ENCODE peak calls at places on chromosomes 4 and X, in six cellular contexts. One of them, this sample, is unnamed.

GRCh38 chrX:10158279-10158939 is 1.6 kb downstream of the CLCN4 start:
- DNase-seq in fibroblast of mammary gland: no peak
- DNase-seq in NCI-H2029 treated with DMSO at 0.1 percent for 48 hours: no peak
- DNase-seq in mammary epithelial cell: no peak
- DNase-seq in left ventricle myocardium inferior: peak
- DNase-seq in choroid plexus epithelial cell: no peak
- DNase-seq in this sample: no peak

GRCh38 chr4:168674077-168674747 is 177.4 kb downstream of the PALLD start:
- DNase-seq in fibroblast of mammary gland: peak
- DNase-seq in NCI-H2029 treated with DMSO at 0.1 percent for 48 hours: no peak
- DNase-seq in mammary epithelial cell: no peak
- DNase-seq in left ventricle myocardium inferior: no peak
- DNase-seq in choroid plexus epithelial cell: peak
- DNase-seq in this sample: peak

GRCh38 chr4:171891038-171891437 is 77.8 kb downstream of the GALNTL6 start:
- DNase-seq in fibroblast of mammary gland: no peak
- DNase-seq in NCI-H2029 treated with DMSO at 0.1 percent for 48 hours: no peak
- DNase-seq in mammary epithelial cell: no peak
- DNase-seq in left ventricle myocardium inferior: no peak
- DNase-seq in choroid plexus epithelial cell: peak
- DNase-seq in this sample: no peak

GRCh38 chrX:132092439-132093065 is 35.3 kb downstream of the FRMD7 start:
- DNase-seq in fibroblast of mammary gland: peak
- DNase-seq in NCI-H2029 treated with DMSO at 0.1 percent for 48 hours: peak
- DNase-seq in mammary epithelial cell: peak
- DNase-seq in left ventricle myocardium inferior: peak
- DNase-seq in choroid plexus epithelial cell: peak
- DNase-seq in this sample: peak

GRCh38 chr4:103067841-103068547 is 8.6 kb downstream of the SLC9B2 start:
- DNase-seq in fibroblast of mammary gland: peak
- DNase-seq in NCI-H2029 treated with DMSO at 0.1 percent for 48 hours: no peak
- DNase-seq in mammary epithelial cell: peak
- DNase-seq in left ventricle myocardium inferior: no peak
- DNase-seq in choroid plexus epithelial cell: no peak
- DNase-seq in this sample: no peak

GRCh38 chr4:112119358-112119783 is 25.9 kb upstream of the FAM241A start:
- DNase-seq in fibroblast of mammary gland: no peak
- DNase-seq in NCI-H2029 treated with DMSO at 0.1 percent for 48 hours: no peak
- DNase-seq in mammary epithelial cell: no peak
- DNase-seq in left ventricle myocardium inferior: no peak
- DNase-seq in choroid plexus epithelial cell: no peak
- DNase-seq in this sample: no peak

GRCh38 chr4:81891005-81891795 is 419.5 kb upstream of the RASGEF1B start:
- DNase-seq in fibroblast of mammary gland: no peak
- DNase-seq in NCI-H2029 treated with DMSO at 0.1 percent for 48 hours: no peak
- DNase-seq in mammary epithelial cell: no peak
- DNase-seq in left ventricle myocardium inferior: no peak
- DNase-seq in choroid plexus epithelial cell: no peak
- DNase-seq in this sample: no peak

GRCh38 chr4:2251073-2251794 is 9.3 kb upstream of the HAUS3 start:
- DNase-seq in fibroblast of mammary gland: no peak
- DNase-seq in NCI-H2029 treated with DMSO at 0.1 percent for 48 hours: no peak
- DNase-seq in mammary epithelial cell: no peak
- DNase-seq in left ventricle myocardium inferior: peak
- DNase-seq in choroid plexus epithelial cell: no peak
- DNase-seq in this sample: no peak

GRCh38 chr4:80990851-80991250 is 39.7 kb upstream of the BMP3 start:
- DNase-seq in fibroblast of mammary gland: no peak
- DNase-seq in NCI-H2029 treated with DMSO at 0.1 percent for 48 hours: no peak
- DNase-seq in mammary epithelial cell: no peak
- DNase-seq in left ventricle myocardium inferior: no peak
- DNase-seq in choroid plexus epithelial cell: no peak
- DNase-seq in this sample: no peak

GRCh38 chrX:84188320-84188834 is 378 bp upstream of the RPS6KA6 start:
- DNase-seq in fibroblast of mammary gland: peak
- DNase-seq in NCI-H2029 treated with DMSO at 0.1 percent for 48 hours: no peak
- DNase-seq in mammary epithelial cell: peak
- DNase-seq in left ventricle myocardium inferior: peak
- DNase-seq in choroid plexus epithelial cell: peak
- DNase-seq in this sample: peak

GRCh38 chr4:71545168-71545567 is 206.3 kb downstream of the SLC4A4 start:
- DNase-seq in fibroblast of mammary gland: peak
- DNase-seq in NCI-H2029 treated with DMSO at 0.1 percent for 48 hours: no peak
- DNase-seq in mammary epithelial cell: no peak
- DNase-seq in left ventricle myocardium inferior: no peak
- DNase-seq in choroid plexus epithelial cell: peak
- DNase-seq in this sample: peak

GRCh38 chr4:176271749-176272148 is 2.7 kb upstream of the ASB5 start:
- DNase-seq in fibroblast of mammary gland: peak
- DNase-seq in NCI-H2029 treated with DMSO at 0.1 percent for 48 hours: no peak
- DNase-seq in mammary epithelial cell: peak
- DNase-seq in left ventricle myocardium inferior: no peak
- DNase-seq in choroid plexus epithelial cell: peak
- DNase-seq in this sample: peak

GRCh38 chr4:55345980-55346850 is at the start of gene SRD5A3:
- DNase-seq in fibroblast of mammary gland: peak
- DNase-seq in NCI-H2029 treated with DMSO at 0.1 percent for 48 hours: peak
- DNase-seq in mammary epithelial cell: peak
- DNase-seq in left ventricle myocardium inferior: peak
- DNase-seq in choroid plexus epithelial cell: peak
- DNase-seq in this sample: peak

GRCh38 chr4:80072607-80073361 is at the start of gene ANTXR2:
- DNase-seq in fibroblast of mammary gland: peak
- DNase-seq in NCI-H2029 treated with DMSO at 0.1 percent for 48 hours: no peak
- DNase-seq in mammary epithelial cell: peak
- DNase-seq in left ventricle myocardium inferior: peak
- DNase-seq in choroid plexus epithelial cell: peak
- DNase-seq in this sample: peak

GRCh38 chr4:38831653-38832052 is 25.0 kb downstream of the TLR6 start:
- DNase-seq in fibroblast of mammary gland: no peak
- DNase-seq in NCI-H2029 treated with DMSO at 0.1 percent for 48 hours: no peak
- DNase-seq in mammary epithelial cell: no peak
- DNase-seq in left ventricle myocardium inferior: no peak
- DNase-seq in choroid plexus epithelial cell: peak
- DNase-seq in this sample: peak

GRCh38 chrX:15804563-15804962 is 14.3 kb downstream of the ZRSR2 start:
- DNase-seq in fibroblast of mammary gland: no peak
- DNase-seq in NCI-H2029 treated with DMSO at 0.1 percent for 48 hours: no peak
- DNase-seq in mammary epithelial cell: no peak
- DNase-seq in left ventricle myocardium inferior: no peak
- DNase-seq in choroid plexus epithelial cell: no peak
- DNase-seq in this sample: no peak

GRCh38 chr4:183337349-183337748 is 15.1 kb upstream of the CLDN24 start:
- DNase-seq in fibroblast of mammary gland: no peak
- DNase-seq in NCI-H2029 treated with DMSO at 0.1 percent for 48 hours: no peak
- DNase-seq in mammary epithelial cell: no peak
- DNase-seq in left ventricle myocardium inferior: no peak
- DNase-seq in choroid plexus epithelial cell: peak
- DNase-seq in this sample: no peak

GRCh38 chr4:173177232-173177631 is 8.6 kb downstream of the GALNT7 start:
- DNase-seq in fibroblast of mammary gland: no peak
- DNase-seq in NCI-H2029 treated with DMSO at 0.1 percent for 48 hours: no peak
- DNase-seq in mammary epithelial cell: no peak
- DNase-seq in left ventricle myocardium inferior: no peak
- DNase-seq in choroid plexus epithelial cell: no peak
- DNase-seq in this sample: no peak

GRCh38 chr4:160194716-160195115 is 1091.8 kb downstream of the RAPGEF2 start:
- DNase-seq in fibroblast of mammary gland: no peak
- DNase-seq in NCI-H2029 treated with DMSO at 0.1 percent for 48 hours: no peak
- DNase-seq in mammary epithelial cell: no peak
- DNase-seq in left ventricle myocardium inferior: no peak
- DNase-seq in choroid plexus epithelial cell: no peak
- DNase-seq in this sample: no peak

GRCh38 chrX:150162141-150162540 is 201.0 kb upstream of the MAMLD1 start:
- DNase-seq in fibroblast of mammary gland: peak
- DNase-seq in NCI-H2029 treated with DMSO at 0.1 percent for 48 hours: no peak
- DNase-seq in mammary epithelial cell: peak
- DNase-seq in left ventricle myocardium inferior: no peak
- DNase-seq in choroid plexus epithelial cell: no peak
- DNase-seq in this sample: no peak

GRCh38 chrX:21487832-21488231 is 113.6 kb downstream of the CNKSR2 start:
- DNase-seq in fibroblast of mammary gland: no peak
- DNase-seq in NCI-H2029 treated with DMSO at 0.1 percent for 48 hours: peak
- DNase-seq in mammary epithelial cell: peak
- DNase-seq in left ventricle myocardium inferior: no peak
- DNase-seq in choroid plexus epithelial cell: peak
- DNase-seq in this sample: no peak

GRCh38 chr4:166957451-166957850 is 276.8 kb downstream of the SPOCK3 start:
- DNase-seq in fibroblast of mammary gland: no peak
- DNase-seq in NCI-H2029 treated with DMSO at 0.1 percent for 48 hours: no peak
- DNase-seq in mammary epithelial cell: no peak
- DNase-seq in left ventricle myocardium inferior: no peak
- DNase-seq in choroid plexus epithelial cell: no peak
- DNase-seq in this sample: no peak

GRCh38 chr4:47939456-47939855 is 25.1 kb upstream of the NFXL1 start:
- DNase-seq in fibroblast of mammary gland: no peak
- DNase-seq in NCI-H2029 treated with DMSO at 0.1 percent for 48 hours: no peak
- DNase-seq in mammary epithelial cell: no peak
- DNase-seq in left ventricle myocardium inferior: no peak
- DNase-seq in choroid plexus epithelial cell: no peak
- DNase-seq in this sample: no peak

GRCh38 chrX:1466971-1467561 is 14.4 kb upstream of the ASMTL start:
- DNase-seq in fibroblast of mammary gland: no peak
- DNase-seq in NCI-H2029 treated with DMSO at 0.1 percent for 48 hours: no peak
- DNase-seq in mammary epithelial cell: no peak
- DNase-seq in left ventricle myocardium inferior: no peak
- DNase-seq in choroid plexus epithelial cell: no peak
- DNase-seq in this sample: no peak

GRCh38 chr4:86967798-86968197 is 33.0 kb downstream of the AFF1 start:
- DNase-seq in fibroblast of mammary gland: peak
- DNase-seq in NCI-H2029 treated with DMSO at 0.1 percent for 48 hours: no peak
- DNase-seq in mammary epithelial cell: peak
- DNase-seq in left ventricle myocardium inferior: no peak
- DNase-seq in choroid plexus epithelial cell: peak
- DNase-seq in this sample: peak

GRCh38 chr4:147325566-147325965 is 155.3 kb upstream of the EDNRA start:
- DNase-seq in fibroblast of mammary gland: peak
- DNase-seq in NCI-H2029 treated with DMSO at 0.1 percent for 48 hours: no peak
- DNase-seq in mammary epithelial cell: no peak
- DNase-seq in left ventricle myocardium inferior: no peak
- DNase-seq in choroid plexus epithelial cell: no peak
- DNase-seq in this sample: peak

GRCh38 chr4:53490965-53491622 is 100.2 kb downstream of the LNX1 start:
- DNase-seq in fibroblast of mammary gland: peak
- DNase-seq in NCI-H2029 treated with DMSO at 0.1 percent for 48 hours: no peak
- DNase-seq in mammary epithelial cell: peak
- DNase-seq in left ventricle myocardium inferior: no peak
- DNase-seq in choroid plexus epithelial cell: peak
- DNase-seq in this sample: peak

GRCh38 chr4:40685300-40685699 is 55.6 kb upstream of the RBM47 start:
- DNase-seq in fibroblast of mammary gland: peak
- DNase-seq in NCI-H2029 treated with DMSO at 0.1 percent for 48 hours: no peak
- DNase-seq in mammary epithelial cell: peak
- DNase-seq in left ventricle myocardium inferior: no peak
- DNase-seq in choroid plexus epithelial cell: peak
- DNase-seq in this sample: peak

GRCh38 chr4:41600243-41600642 is 62.3 kb downstream of the LIMCH1 start:
- DNase-seq in fibroblast of mammary gland: no peak
- DNase-seq in NCI-H2029 treated with DMSO at 0.1 percent for 48 hours: no peak
- DNase-seq in mammary epithelial cell: peak
- DNase-seq in left ventricle myocardium inferior: no peak
- DNase-seq in choroid plexus epithelial cell: no peak
- DNase-seq in this sample: peak

GRCh38 chr4:156778093-156778492 is 193.5 kb downstream of the PDGFC start:
- DNase-seq in fibroblast of mammary gland: peak
- DNase-seq in NCI-H2029 treated with DMSO at 0.1 percent for 48 hours: no peak
- DNase-seq in mammary epithelial cell: peak
- DNase-seq in left ventricle myocardium inferior: no peak
- DNase-seq in choroid plexus epithelial cell: peak
- DNase-seq in this sample: peak

GRCh38 chr4:86582453-86582852 is 11.7 kb upstream of the PTPN13 start:
- DNase-seq in fibroblast of mammary gland: no peak
- DNase-seq in NCI-H2029 treated with DMSO at 0.1 percent for 48 hours: peak
- DNase-seq in mammary epithelial cell: peak
- DNase-seq in left ventricle myocardium inferior: no peak
- DNase-seq in choroid plexus epithelial cell: no peak
- DNase-seq in this sample: peak

GRCh38 chr4:68373513-68373912 is 23.6 kb upstream of the YTHDC1 start:
- DNase-seq in fibroblast of mammary gland: peak
- DNase-seq in NCI-H2029 treated with DMSO at 0.1 percent for 48 hours: peak
- DNase-seq in mammary epithelial cell: no peak
- DNase-seq in left ventricle myocardium inferior: peak
- DNase-seq in choroid plexus epithelial cell: peak
- DNase-seq in this sample: peak

GRCh38 chr4:2256781-2257191 is 5.1 kb downstream of the MXD4 start:
- DNase-seq in fibroblast of mammary gland: peak
- DNase-seq in NCI-H2029 treated with DMSO at 0.1 percent for 48 hours: no peak
- DNase-seq in mammary epithelial cell: no peak
- DNase-seq in left ventricle myocardium inferior: peak
- DNase-seq in choroid plexus epithelial cell: peak
- DNase-seq in this sample: peak

GRCh38 chrX:122238801-122239200 is 945.3 kb upstream of the GRIA3 start:
- DNase-seq in fibroblast of mammary gland: peak
- DNase-seq in NCI-H2029 treated with DMSO at 0.1 percent for 48 hours: no peak
- DNase-seq in mammary epithelial cell: peak
- DNase-seq in left ventricle myocardium inferior: no peak
- DNase-seq in choroid plexus epithelial cell: peak
- DNase-seq in this sample: peak

GRCh38 chr4:24244663-24245519 is 339.5 kb downstream of the DHX15 start:
- DNase-seq in fibroblast of mammary gland: peak
- DNase-seq in NCI-H2029 treated with DMSO at 0.1 percent for 48 hours: no peak
- DNase-seq in mammary epithelial cell: no peak
- DNase-seq in left ventricle myocardium inferior: peak
- DNase-seq in choroid plexus epithelial cell: no peak
- DNase-seq in this sample: peak